ENCODE peak calls at places on chromosomes 1 and 21, in seven cellular contexts. A is astrocyte of the spinal cord, P is cardiac fibroblast, T is left ventricle myocardium inferior, B is fibroblast of mammary gland, L is fibroblast of lung, X is uterus. I is an unnamed sample.

GRCh38 chr1:40371707-40372258 is 1.7 kb upstream of the SMAP2 start:
- DNase-seq in A (no peak), P (no peak), T (no peak), B (no peak), L (no peak), X (no peak), I (no peak)

GRCh38 chr1:50420283-50420682 is 3.0 kb downstream of the DMRTA2 start:
- DNase-seq in A (no peak), P (no peak), T (no peak), B (no peak), L (no peak), X (no peak), I (no peak)

GRCh38 chr1:44811714-44812151 is 3.4 kb downstream of the BTBD19 start:
- DNase-seq in A (peak; percentile 90), P (peak; percentile 59), T (peak; percentile 13), B (peak; percentile 92), L (peak; percentile 92), X (peak; percentile 43), I (peak; percentile 59)

GRCh38 chr21:33299181-33299752 is 25.5 kb upstream of the IFNAR1 start:
- DNase-seq in A (no peak), P (no peak), T (no peak), B (no peak), L (no peak), X (no peak), I (no peak)

GRCh38 chr1:198932351-198932991 is 293.6 kb downstream of the PTPRC start:
- DNase-seq in A (peak; percentile 47), P (no peak), T (no peak), B (no peak), L (peak; percentile 53), X (no peak), I (no peak)

GRCh38 chr1:225470691-225471452 is 43.0 kb upstream of the LBR start:
- DNase-seq in A (no peak), P (no peak), T (no peak), B (no peak), L (no peak), X (peak; percentile 10), I (no peak)

GRCh38 chr21:31298618-31299269 is 45.3 kb downstream of the TIAM1 start:
- DNase-seq in A (peak; percentile 76), P (no peak), T (no peak), B (peak; percentile 65), L (peak; percentile 90), X (no peak), I (no peak)

GRCh38 chr1:29575277-29575676 is 339.0 kb downstream of the PTPRU start:
- DNase-seq in A (no peak), P (no peak), T (peak; percentile 49), B (no peak), L (no peak), X (no peak), I (no peak)

GRCh38 chr1:158013840-158014520 is 20.5 kb downstream of the KIRREL1 start:
- DNase-seq in A (peak; percentile 72), P (peak; percentile 76), T (no peak), B (no peak), L (peak; percentile 60), X (no peak), I (peak; percentile 58)

GRCh38 chr1:101314244-101314643 is 77.4 kb downstream of the S1PR1 start:
- DNase-seq in A (peak; percentile 25), P (peak; percentile 19), T (no peak), B (peak; percentile 76), L (peak; percentile 40), X (no peak), I (peak; percentile 45)

GRCh38 chr1:22489278-22489677 is 37.6 kb downstream of the ZBTB40 start:
- DNase-seq in A (no peak), P (no peak), T (no peak), B (no peak), L (no peak), X (no peak), I (no peak)

GRCh38 chr1:176560681-176561080 is 97.7 kb downstream of the PAPPA2 start:
- DNase-seq in A (peak; percentile 12), P (no peak), T (no peak), B (peak; percentile 83), L (peak; percentile 29), X (no peak), I (no peak)

GRCh38 chr1:110210604-110211502 is 739 bp downstream of the KCNC4 start:
- DNase-seq in A (peak; percentile 16), P (peak; percentile 35), T (peak; percentile 49), B (no peak), L (peak; percentile 46), X (peak; percentile 42), I (no peak)

GRCh38 chr1:224333309-224333926 is 3.4 kb upstream of the NVL start:
- DNase-seq in A (peak; percentile 73), P (peak; percentile 74), T (no peak), B (peak; percentile 75), L (peak; percentile 46), X (no peak), I (peak; percentile 79)

GRCh38 chr1:169816617-169817016 is 21.9 kb upstream of the METTL18 start:
- DNase-seq in A (no peak), P (no peak), T (no peak), B (no peak), L (no peak), X (no peak), I (no peak)
- H3K4me3 ChIP-seq in A (no peak overlapping the region), P (no peak overlapping the region), T (no peak overlapping the region), B (no peak overlapping the region), L (no peak overlapping the region), X (no peak overlapping the region), I (no peak overlapping the region)

DNA sequence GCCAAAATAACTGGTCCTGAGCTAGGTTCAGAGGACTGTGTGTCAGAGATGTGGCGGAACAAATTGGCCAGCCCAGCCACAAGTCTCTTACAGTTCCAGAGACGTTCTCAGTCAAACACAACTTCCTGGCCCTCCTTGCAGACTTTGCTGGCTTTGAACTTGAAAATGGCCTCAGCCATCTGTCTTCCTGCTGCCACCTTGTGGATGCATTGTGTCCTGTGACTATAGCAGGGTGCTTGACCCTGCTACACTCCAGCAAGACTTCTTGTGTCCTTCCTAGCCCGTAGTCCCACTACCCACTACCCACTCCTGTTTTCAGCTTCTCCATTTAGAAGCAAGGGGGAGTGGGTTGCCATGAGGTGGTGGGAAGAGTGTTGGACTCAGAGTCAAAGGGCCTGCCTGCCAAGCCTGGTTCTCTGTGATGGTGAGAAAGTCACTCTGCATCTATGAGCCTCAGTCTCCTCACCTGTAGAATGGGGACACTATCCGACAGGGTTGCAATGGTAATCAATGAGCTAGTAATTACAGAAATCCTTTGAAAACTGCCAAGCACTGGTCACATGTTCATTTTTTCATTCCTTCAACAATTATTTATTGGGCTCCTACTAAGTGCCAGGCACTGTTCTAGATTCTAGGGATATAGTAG is 109.9 kb downstream of the IGSF21 start:
- DNase-seq in A (no peak), P (peak; percentile 4), T (no peak), B (peak; percentile 2), L (no peak), X (no peak), I (no peak)
- TF ChIP-seq CTCF in A (peak; percentile 11), P (peak; percentile 19), T (peak; percentile 28), B (peak; percentile 13), L (no peak), X (no peak), I (peak; percentile 9)

DNA sequence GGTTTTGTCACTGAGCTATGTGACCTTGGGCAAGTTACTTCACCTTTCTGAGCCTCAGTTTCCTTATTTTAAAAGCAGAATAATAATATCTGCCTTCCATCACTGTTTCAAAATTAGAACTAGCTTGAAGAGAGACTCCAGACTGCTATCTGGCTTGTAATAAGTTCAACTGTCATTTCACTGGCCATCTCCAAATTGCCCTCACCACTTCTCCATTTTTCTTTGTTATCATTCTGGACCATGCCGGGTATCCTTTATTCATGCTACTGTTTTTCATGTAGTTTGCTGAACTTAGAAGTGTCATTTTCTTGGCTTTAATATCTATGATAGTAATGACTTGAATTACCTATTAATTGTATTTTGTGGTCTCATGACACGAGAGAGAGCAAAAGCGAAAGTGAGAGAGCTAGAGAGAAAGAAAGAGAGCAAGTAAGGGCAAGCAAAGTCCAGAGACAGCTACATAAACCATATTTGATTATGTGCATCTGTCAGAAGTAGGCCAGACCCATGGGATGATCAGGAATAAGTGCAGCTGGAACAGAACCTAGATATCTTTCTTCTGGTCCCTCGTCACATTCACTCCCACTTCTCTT is 184.9 kb upstream of the ATP1B1 start:
- DNase-seq in A (no peak), P (peak; percentile 13), T (no peak), B (no peak), L (no peak), X (no peak), I (no peak)
- H3K4me3 ChIP-seq in A (no peak overlapping the region), P (no peak overlapping the region), T (no peak overlapping the region), B (no peak overlapping the region), L (no peak overlapping the region), X (no peak overlapping the region), I (no peak overlapping the region)

GRCh38 chr1:31335007-31335406 is 37.9 kb downstream of the FABP3 start:
- DNase-seq in A (peak; percentile 36), P (peak; percentile 68), T (no peak), B (peak; percentile 64), L (peak; percentile 23), X (no peak), I (peak; percentile 64)
- TF ChIP-seq CTCF in A (peak; percentile 58), P (peak; percentile 54), T (peak; percentile 61), B (peak; percentile 58), L (peak; percentile 58), X (peak; percentile 35), I (peak; percentile 69)

GRCh38 chr1:4656533-4657140 is 2.2 kb downstream of the AJAP1 start:
- DNase-seq in A (no peak), P (no peak), T (no peak), B (no peak), L (no peak), X (no peak), I (no peak)
- H3K4me3 ChIP-seq in A (no peak overlapping the region), P (no peak overlapping the region), T (peak overlapping the region; percentile 57), B (peak overlapping the region; percentile 1), L (no peak overlapping the region), X (no peak overlapping the region), I (no peak overlapping the region)